ENCODE peak calls at places on chromosomes 7 and 10, in five cellular contexts. F is HFF-Myc, C is GM23248, K is astrocyte, E is AG04450. V is an unnamed sample.

GRCh38 chr10:126712681-126713080 is 42.2 kb upstream of the C10orf90 start:
- DNase-seq in F (no peak), C (no peak), K (no peak), E (no peak), V (no peak)

GRCh38 chr10:17353568-17353967 is 100.8 kb downstream of the ST8SIA6 start:
- DNase-seq in F (no peak), C (peak; percentile 41), K (peak; percentile 70), E (no peak), V (no peak)

GRCh38 chr10:21134645-21135395 is 237.7 kb upstream of the NEBL start:
- DNase-seq in F (no peak), C (peak; percentile 9), K (peak; percentile 29), E (no peak), V (no peak)

GRCh38 chr7:132488634-132489302 is 87.5 kb downstream of the PLXNA4 start:
- DNase-seq in F (peak; percentile 5), C (no peak), K (peak; percentile 29), E (no peak), V (no peak)

GRCh38 chr7:100711369-100711768 is 5.4 kb downstream of the POP7 start:
- DNase-seq in F (no peak), C (no peak), K (no peak), E (no peak), V (no peak)

GRCh38 chr7:36119005-36119711 is 33.9 kb upstream of the EEPD1 start:
- DNase-seq in F (peak; percentile 63), C (peak; percentile 96), K (peak; percentile 94), E (peak; percentile 93), V (no peak)

GRCh38 chr7:135333946-135334345 is 100.3 kb downstream of the STRA8 start:
- DNase-seq in F (no peak), C (no peak), K (no peak), E (no peak), V (no peak)

GRCh38 chr10:58573144-58573543 is 60.5 kb downstream of the BICC1 start:
- DNase-seq in F (no peak), C (peak; percentile 58), K (no peak), E (no peak), V (no peak)

GRCh38 chr7:77457779-77458178 is 41.6 kb upstream of the GSAP start:
- DNase-seq in F (no peak), C (no peak), K (no peak), E (no peak), V (no peak)

GRCh38 chr10:124057580-124057979 is 35.8 kb downstream of the CHST15 start:
- DNase-seq in F (no peak), C (no peak), K (no peak), E (no peak), V (no peak)